ENCODE peak calls at places on chromosomes 3 and 15, in four cellular contexts. O is HepG2, K is GM12878, S is K562. D is an unnamed sample.
A peak's percentile ranks its signal among the peaks of the same experiment; 100 is the strongest.

GRCh38 chr3:908839-909238 is 184.0 kb upstream of the CNTN6 start:
- DNase-seq in O (no peak), K (no peak), S (no peak), D (no peak)

GRCh38 chr15:75371486-75371885 is 3.1 kb upstream of the MAN2C1 start:
- DNase-seq in O (no peak), K (no peak), S (no peak), D (no peak)

GRCh38 chr15:84736375-84736774 is 12.0 kb upstream of the ZNF592 start:
- DNase-seq in O (no peak), K (peak; percentile 96), S (no peak), D (no peak)

GRCh38 chr3:196057663-196058356 is 24.1 kb downstream of the TFRC start:
- DNase-seq in O (no peak), K (no peak), S (no peak), D (no peak)

GRCh38 chr3:101244212-101244575 is 76.2 kb downstream of the IMPG2 start:
- DNase-seq in O (no peak), K (no peak), S (no peak), D (no peak)

GRCh38 chr3:65955792-65956477 is 82.8 kb downstream of the MAGI1 start:
- DNase-seq in O (peak; percentile 93), K (no peak), S (no peak), D (no peak)

GRCh38 chr3:65930650-65931049 is 108.1 kb downstream of the MAGI1 start:
- DNase-seq in O (no peak), K (no peak), S (no peak), D (no peak)

GRCh38 chr3:169241575-169241927 is 422.0 kb downstream of the MECOM start:
- DNase-seq in O (no peak), K (no peak), S (no peak), D (no peak)

GRCh38 chr3:23489338-23490158 is 286.4 kb downstream of the UBE2E2 start:
- DNase-seq in O (no peak), K (no peak), S (no peak), D (no peak)

GRCh38 chr3:48222616-48223513 is at the start of gene CAMP:
- DNase-seq in O (peak; percentile 70), K (peak; percentile 84), S (no peak), D (no peak)

GRCh38 chr3:129526121-129526900 is 2.1 kb upstream of the RHO start:
- DNase-seq in O (no peak), K (peak; percentile 25), S (no peak), D (no peak)

GRCh38 chr15:99070268-99070667 is 34.6 kb upstream of the SYNM start:
- DNase-seq in O (no peak), K (no peak), S (no peak), D (no peak)

GRCh38 chr15:91294795-91295194 is 194.7 kb downstream of the SV2B start:
- DNase-seq in O (no peak), K (no peak), S (no peak), D (no peak)

GRCh38 chr3:27680517-27681246 is 41.4 kb downstream of the EOMES start:
- DNase-seq in O (peak; percentile 78), K (no peak), S (no peak), D (peak; percentile 17)

GRCh38 chr15:97745481-97746071 is 214.9 kb upstream of the ARRDC4 start:
- DNase-seq in O (peak; percentile 23), K (no peak), S (peak; percentile 39), D (peak; percentile 62)

GRCh38 chr3:11662392-11662990 is 18.8 kb upstream of the VGLL4 start:
- DNase-seq in O (peak; percentile 29), K (no peak), S (no peak), D (no peak)

GRCh38 chr3:108099679-108100428 is 9.0 kb upstream of the CD47 start:
- DNase-seq in O (no peak), K (no peak), S (peak; percentile 73), D (no peak)

GRCh38 chr3:153165211-153165815 is 3.3 kb downstream of the RAP2B start:
- DNase-seq in O (no peak), K (no peak), S (peak; percentile 15), D (no peak)

GRCh38 chr15:94080416-94080815 is 150.9 kb upstream of the MCTP2 start:
- DNase-seq in O (no peak), K (no peak), S (no peak), D (peak; percentile 23)

GRCh38 chr3:128360243-128360642 is 106.4 kb downstream of the DNAJB8 start:
- DNase-seq in O (peak; percentile 33), K (no peak), S (no peak), D (no peak)

GRCh38 chr3:27813255-27813654 is 91.1 kb upstream of the EOMES start:
- DNase-seq in O (no peak), K (no peak), S (no peak), D (no peak)

GRCh38 chr15:79474252-79474651 is 42.1 kb downstream of the MINAR1 start:
- DNase-seq in O (no peak), K (no peak), S (no peak), D (no peak)

GRCh38 chr3:119891944-119892721 is 110.2 kb downstream of the NR1I2 start:
- DNase-seq in O (peak; percentile 55), K (peak; percentile 30), S (peak; percentile 10), D (peak; percentile 15)

GRCh38 chr15:51267047-51267713 is 71.2 kb downstream of the CYP19A1 start:
- DNase-seq in O (no peak), K (no peak), S (no peak), D (peak; percentile 29)

GRCh38 chr15:57640935-57641682 is 49.4 kb downstream of the MYZAP start:
- DNase-seq in O (peak; percentile 26), K (no peak), S (peak; percentile 43), D (peak; percentile 38)

GRCh38 chr3:194255252-194256039 is 95.7 kb downstream of the CPN2 start:
- DNase-seq in O (peak; percentile 71), K (peak; percentile 11), S (peak; percentile 94), D (no peak)

GRCh38 chr3:173398111-173398479 is 551 bp downstream of the NLGN1 start:
- DNase-seq in O (no peak), K (no peak), S (no peak), D (no peak)
- TF ChIP-seq CBFB in O (no peak), K (no peak), S (no peak), D (no peak)

GRCh38 chr3:8538223-8538622 is 36.6 kb downstream of the LMCD1 start:
- DNase-seq in O (no peak), K (no peak), S (no peak), D (no peak)
- TF ChIP-seq CBFB in O (no peak), K (no peak), S (no peak), D (no peak)

DNA sequence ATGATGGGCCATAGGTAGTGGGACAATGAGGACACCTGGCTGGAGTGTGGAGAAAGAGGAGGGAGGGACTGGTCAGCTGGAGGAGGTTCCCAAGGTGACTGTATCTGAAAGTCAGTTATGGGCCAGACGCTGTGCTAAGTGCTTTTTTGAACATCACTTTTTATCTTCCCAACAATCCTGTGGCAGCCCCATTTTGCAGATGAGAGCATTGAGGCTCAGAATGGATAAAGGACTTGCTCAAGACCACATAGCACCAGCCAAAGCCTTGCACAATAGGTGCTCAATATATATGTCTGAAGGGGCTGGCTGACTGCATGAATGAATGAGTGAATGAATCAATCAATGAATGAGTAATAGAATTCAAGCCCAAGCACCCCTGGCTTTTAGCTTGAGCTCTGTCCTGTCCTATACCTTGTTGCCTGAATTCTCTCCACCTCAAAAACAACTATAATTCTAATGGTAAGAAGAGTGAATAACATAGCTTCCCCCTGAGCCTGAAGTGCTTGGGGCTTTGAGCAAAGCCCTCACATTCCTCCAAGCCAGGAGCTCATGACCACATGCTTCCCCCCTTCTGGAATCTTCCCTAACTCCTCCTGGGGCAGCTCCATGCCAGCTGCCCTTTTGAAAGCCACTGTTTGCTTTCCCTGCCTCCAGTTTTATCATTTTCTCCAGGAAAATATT is 150.9 kb downstream of the RPLP1 start:
- DNase-seq in O (no peak), K (no peak), S (no peak), D (no peak)
- TF ChIP-seq CBFB in O (no peak), K (no peak), S (no peak), D (no peak)

DNA sequence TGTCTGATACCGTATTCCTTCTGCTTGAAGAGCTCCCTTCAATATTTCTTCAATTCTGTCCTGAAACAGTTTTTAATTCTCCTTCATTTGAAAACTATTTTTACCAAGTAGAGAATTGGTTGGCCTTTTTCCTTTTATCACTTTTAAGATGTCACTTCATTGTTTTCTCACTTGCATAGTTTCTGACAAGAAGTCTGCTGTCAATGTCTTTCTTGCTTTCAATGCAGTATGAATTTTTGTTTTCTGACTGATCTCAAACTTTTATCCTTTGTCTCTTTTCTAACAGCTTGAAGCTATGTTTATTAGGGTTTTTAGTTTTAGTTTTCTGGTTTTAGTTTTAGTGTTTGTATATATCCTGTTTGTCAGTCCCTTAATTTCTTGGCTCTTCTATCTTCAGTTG is 364.8 kb upstream of the TPRG1 start:
- DNase-seq in O (no peak), K (no peak), S (no peak), D (no peak)
- TF ChIP-seq CBFB in O (no peak), K (no peak), S (no peak), D (no peak)

GRCh38 chr15:87591042-87591441 is 665.5 kb downstream of the NTRK3 start:
- DNase-seq in O (no peak), K (no peak), S (no peak), D (no peak)

GRCh38 chr15:87589134-87589533 is 667.4 kb downstream of the NTRK3 start:
- DNase-seq in O (no peak), K (no peak), S (no peak), D (no peak)

GRCh38 chr15:87597346-87598052 is 659.0 kb downstream of the NTRK3 start:
- DNase-seq in O (no peak), K (no peak), S (peak; percentile 30), D (no peak)

GRCh38 chr15:87591521-87591920 is 665.0 kb downstream of the NTRK3 start:
- DNase-seq in O (no peak), K (no peak), S (no peak), D (no peak)
- TF ChIP-seq CBFB in O (no peak), K (no peak), S (no peak), D (no peak)

DNA sequence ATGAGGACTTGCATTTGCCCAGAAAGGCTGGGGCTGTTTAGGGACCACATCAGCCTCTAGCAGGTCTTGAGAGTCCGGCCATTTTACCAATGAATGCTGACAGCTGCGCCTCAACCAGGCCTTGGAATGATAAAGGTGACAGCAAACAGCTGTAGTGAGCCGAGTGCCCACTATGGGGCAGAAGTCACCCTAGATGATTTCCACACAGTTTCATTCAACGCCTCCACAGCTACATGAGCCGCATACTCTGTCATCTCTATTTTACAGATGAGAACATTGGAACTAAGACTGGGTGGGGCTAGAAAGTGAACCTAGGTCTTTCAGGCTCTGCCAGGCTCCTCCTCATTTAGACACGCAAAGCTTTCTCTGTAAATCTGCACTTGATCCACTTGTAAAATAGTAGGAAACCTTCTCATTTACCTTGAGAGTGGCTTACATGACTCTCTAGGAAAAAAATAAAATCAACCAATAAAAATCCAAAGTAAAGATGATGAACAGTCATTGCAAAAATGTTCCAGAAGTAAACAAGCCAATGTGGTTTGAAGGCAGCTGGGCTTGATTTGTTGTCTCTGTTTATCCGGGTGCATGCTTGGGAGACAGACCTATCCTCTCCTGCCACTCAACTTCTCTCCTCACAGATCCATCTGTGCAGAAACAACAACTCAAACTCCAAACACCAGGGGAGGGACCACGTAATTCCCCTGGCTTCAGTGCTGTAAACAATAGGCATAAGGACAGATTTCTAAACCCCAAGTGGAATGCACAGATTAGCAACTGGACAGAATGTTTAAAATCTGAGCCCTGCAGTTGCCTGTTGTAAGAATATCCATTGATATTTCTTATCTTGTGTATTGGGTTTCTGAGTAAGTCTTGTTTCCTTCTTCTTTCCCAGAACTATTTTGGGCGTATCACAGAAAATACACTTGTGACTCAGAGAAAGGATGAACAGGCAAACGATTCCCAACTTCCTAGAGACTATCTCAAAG is 31.5 kb upstream of the LDHAL6B start:
- DNase-seq in O (peak; percentile 47), K (no peak), S (peak; percentile 64), D (peak; percentile 65)
- TF ChIP-seq CBFB in O (no peak), K (no peak), S (no peak), D (no peak)